ENCODE peak calls at places on chromosomes 13 and 19, in eight cellular contexts. K is uterus, W is heart right ventricle, I is upper lobe of right lung, G is GM12865, Z is cardiac fibroblast, L is endodermal cell, A is GM06990. V is an unnamed sample.

GRCh38 chr19:44903602-44904425 is 1.8 kb upstream of the APOE start:
- DNase-seq in K (peak), W (peak), I (peak), G (peak), Z (peak), L (peak), A (peak), V (no peak)

GRCh38 chr19:29293736-29294342 is 80.9 kb upstream of the UQCRFS1 start:
- DNase-seq in K (no peak), W (no peak), I (peak), G (no peak), Z (no peak), L (no peak), A (no peak), V (no peak)

GRCh38 chr19:53467138-53467502 is 413 bp upstream of the ZNF813 start:
- DNase-seq in K (peak), W (no peak), I (no peak), G (no peak), Z (no peak), L (no peak), A (no peak), V (no peak)

GRCh38 chr19:43700368-43701015 is 15.4 kb upstream of the IRGC start:
- DNase-seq in K (peak), W (peak), I (no peak), G (no peak), Z (peak), L (no peak), A (peak), V (no peak)

GRCh38 chr19:51398096-51398704 is 7.8 kb upstream of the C19orf84 start:
- DNase-seq in K (no peak), W (no peak), I (no peak), G (peak), Z (peak), L (no peak), A (no peak), V (no peak)

GRCh38 chr19:2166741-2167738 is 3.3 kb downstream of the DOT1L start:
- DNase-seq in K (peak), W (peak), I (peak), G (peak), Z (peak), L (peak), A (no peak), V (no peak)

GRCh38 chr19:7932930-7933300 is 7.0 kb upstream of the CTXN1 start:
- DNase-seq in K (no peak), W (no peak), I (no peak), G (no peak), Z (no peak), L (no peak), A (no peak), V (no peak)

GRCh38 chr13:92221916-92222315 is 823.5 kb downstream of the GPC5 start:
- DNase-seq in K (no peak), W (no peak), I (no peak), G (no peak), Z (no peak), L (no peak), A (no peak), V (no peak)

GRCh38 chr13:90968510-90968909 is 379.0 kb upstream of the MIR17HG start:
- DNase-seq in K (no peak), W (no peak), I (no peak), G (peak), Z (peak), L (peak), A (no peak), V (no peak)

GRCh38 chr13:62879071-62879470 is 1463.4 kb upstream of the PCDH20 start:
- DNase-seq in K (no peak), W (no peak), I (no peak), G (no peak), Z (peak), L (no peak), A (no peak), V (no peak)

GRCh38 chr19:34118879-34119748 is 53.2 kb upstream of the LSM14A start:
- DNase-seq in K (no peak), W (no peak), I (no peak), G (no peak), Z (no peak), L (no peak), A (no peak), V (no peak)

GRCh38 chr19:34126966-34127365 is 45.3 kb upstream of the LSM14A start:
- DNase-seq in K (no peak), W (no peak), I (no peak), G (no peak), Z (no peak), L (no peak), A (no peak), V (no peak)

GRCh38 chr19:34124828-34125227 is 47.5 kb upstream of the LSM14A start:
- DNase-seq in K (no peak), W (no peak), I (no peak), G (no peak), Z (no peak), L (no peak), A (no peak), V (no peak)

GRCh38 chr19:34120846-34121639 is 51.3 kb upstream of the LSM14A start:
- DNase-seq in K (no peak), W (no peak), I (no peak), G (peak), Z (peak), L (peak), A (no peak), V (no peak)
- TF ChIP-seq CTCF in K (no peak), W (peak), I (peak), G (peak), Z (peak), L (peak), A (peak), V (peak)

GRCh38 chr13:46617885-46618284 is 64.9 kb downstream of the LRCH1 start:
- DNase-seq in K (no peak), W (no peak), I (no peak), G (no peak), Z (no peak), L (no peak), A (no peak), V (no peak)

GRCh38 chr13:46614582-46614981 is 61.6 kb downstream of the LRCH1 start:
- DNase-seq in K (peak), W (no peak), I (no peak), G (no peak), Z (peak), L (no peak), A (no peak), V (no peak)

GRCh38 chr13:46617382-46617781 is 64.4 kb downstream of the LRCH1 start:
- DNase-seq in K (no peak), W (no peak), I (no peak), G (no peak), Z (no peak), L (no peak), A (no peak), V (no peak)

GRCh38 chr13:46613409-46614049 is 60.6 kb downstream of the LRCH1 start:
- DNase-seq in K (no peak), W (no peak), I (no peak), G (no peak), Z (no peak), L (no peak), A (no peak), V (no peak)

DNA sequence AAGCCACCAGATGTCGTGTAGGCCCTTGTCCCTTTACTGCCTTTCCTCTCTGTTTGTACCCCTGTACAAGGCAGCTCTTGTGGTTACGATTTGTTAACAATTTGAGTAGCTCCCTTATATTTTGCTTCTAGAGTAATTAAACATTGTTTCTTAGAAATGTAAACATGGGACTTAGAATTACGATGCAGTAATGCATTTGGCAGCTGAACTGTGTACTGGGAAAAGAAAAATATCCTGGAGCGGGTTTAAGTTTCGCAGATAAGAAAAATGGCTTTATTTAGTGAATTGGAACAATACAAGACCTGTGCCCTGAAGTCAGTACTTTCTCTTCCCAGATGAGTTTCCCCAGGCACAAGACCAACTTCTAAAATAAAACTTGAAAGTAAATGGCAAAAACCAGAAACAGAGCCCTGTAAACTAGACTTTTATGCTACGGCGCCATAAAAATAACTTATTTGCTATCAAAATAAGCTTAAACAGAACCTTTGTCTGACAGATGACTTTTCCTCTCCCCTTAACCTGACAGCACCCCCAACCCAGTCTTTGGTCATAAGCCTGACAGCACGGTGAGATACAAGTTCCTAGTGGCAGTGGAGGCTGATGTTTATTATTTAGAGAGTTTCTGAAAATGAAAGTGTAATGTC is 63.0 kb downstream of the LRCH1 start:
- DNase-seq in K (peak), W (no peak), I (no peak), G (no peak), Z (peak), L (no peak), A (no peak), V (no peak)
- H3K4me3 ChIP-seq in K (peak), W (peak), I (peak), G (no peak), Z (no peak), L (no peak), A (no peak), V (no peak)

DNA sequence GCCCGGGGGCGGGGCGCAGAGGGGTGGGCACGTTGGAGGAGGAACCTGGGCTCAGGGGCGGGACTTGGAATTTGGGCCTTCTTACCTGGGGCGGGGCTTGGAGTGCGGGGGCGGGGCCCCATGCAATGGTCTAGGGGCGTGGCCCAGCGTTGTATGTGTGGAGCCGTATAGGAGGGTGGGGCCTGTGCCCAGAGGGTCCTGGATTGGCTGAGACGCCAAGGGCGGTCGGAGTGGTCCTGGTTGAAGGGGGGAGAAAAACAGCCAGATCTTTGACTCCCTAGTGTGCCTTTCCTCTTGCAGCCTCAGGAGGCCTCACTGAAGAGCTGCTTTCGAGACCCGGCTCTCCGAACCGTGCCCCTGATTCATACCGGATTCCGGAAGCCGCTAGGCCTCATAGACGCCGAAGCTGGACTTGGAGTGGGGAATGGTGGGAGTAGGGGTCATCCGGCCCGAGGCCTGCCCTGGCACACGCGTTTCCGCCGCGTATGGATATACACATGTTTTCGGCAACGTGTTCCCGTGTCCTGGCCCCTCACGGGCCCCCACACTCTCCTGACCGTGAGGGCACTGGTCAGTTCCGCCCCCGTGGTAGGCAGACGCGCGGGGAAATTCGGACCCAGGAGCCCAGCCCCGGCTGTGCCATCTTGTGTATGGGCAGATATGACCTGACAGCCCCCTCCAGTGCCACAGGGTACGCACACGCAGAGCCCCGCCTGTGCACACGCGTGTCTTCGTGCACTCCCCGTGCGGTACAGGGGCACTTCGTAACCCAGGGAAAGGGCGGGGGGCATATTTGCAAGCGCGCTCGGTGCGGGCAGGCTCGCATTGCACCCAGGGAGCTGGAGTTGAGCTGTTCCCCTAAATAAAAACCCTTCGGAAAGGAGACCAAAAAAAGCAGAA is 661 bp upstream of the PRR12 start:
- DNase-seq in K (peak), W (peak), I (peak), G (peak), Z (peak), L (peak), A (peak), V (peak)
- TF ChIP-seq CTCF in K (peak), W (peak), I (no peak), G (no peak), Z (no peak), L (peak), A (no peak), V (peak)

GRCh38 chr13:73849292-73849691 is 284.9 kb downstream of the KLF12 start:
- DNase-seq in K (no peak), W (no peak), I (no peak), G (peak), Z (peak), L (peak), A (no peak), V (no peak)

GRCh38 chr13:73844986-73845385 is 289.2 kb downstream of the KLF12 start:
- DNase-seq in K (no peak), W (no peak), I (no peak), G (no peak), Z (peak), L (no peak), A (no peak), V (no peak)

GRCh38 chr13:73851104-73851503 is 283.1 kb downstream of the KLF12 start:
- DNase-seq in K (no peak), W (no peak), I (no peak), G (no peak), Z (peak), L (no peak), A (peak), V (no peak)

GRCh38 chr13:73850104-73850898 is 283.9 kb downstream of the KLF12 start:
- DNase-seq in K (no peak), W (no peak), I (no peak), G (no peak), Z (no peak), L (no peak), A (no peak), V (no peak)
- H3K4me3 ChIP-seq in K (no peak), W (no peak), I (no peak), G (no peak), Z (no peak), L (no peak), A (no peak), V (no peak)

GRCh38 chr19:35744688-35745327 is 410 bp downstream of the U2AF1L4 start:
- DNase-seq in K (peak), W (peak), I (peak), G (peak), Z (peak), L (peak), A (peak), V (peak)
- TF ChIP-seq CTCF in K (peak), W (peak), I (peak), G (no peak), Z (peak), L (peak), A (peak), V (peak)